ENCODE peak calls at places on chromosomes 3 and 15, in eight cellular contexts. One of them, this sample, is unnamed.
A peak's percentile ranks its signal among the peaks of the same experiment; 100 is the strongest.

GRCh38 chr15:72534522-72534921 is 60.4 kb downstream of the ARIH1 start:
- DNase-seq in ELR: no peak
- DNase-seq in progenitor cell of endocrine pancreas: no peak
- DNase-seq in activated T-helper 9 cell treated with anti-CD3 and anti-CD28 coated beads, Interleukin-2, amount 50 U/mL, for 16 hours: no peak
- DNase-seq in cardiac septum: no peak
- DNase-seq in brain microvascular endothelial cell: no peak
- DNase-seq in central memory CD4-positive, alpha-beta T cell: peak; percentile 53
- DNase-seq in activated CD8-positive, alpha-beta memory T cell treated with anti-CD3 and anti-CD28 coated beads for 1 hour: no peak
- DNase-seq in this sample: no peak

GRCh38 chr3:126083511-126083912 is 412 bp downstream of the SLC41A3 start:
- DNase-seq in ELR: peak; percentile 67
- DNase-seq in progenitor cell of endocrine pancreas: peak; percentile 44
- DNase-seq in activated T-helper 9 cell treated with anti-CD3 and anti-CD28 coated beads, Interleukin-2, amount 50 U/mL, for 16 hours: no peak
- DNase-seq in cardiac septum: no peak
- DNase-seq in brain microvascular endothelial cell: no peak
- DNase-seq in central memory CD4-positive, alpha-beta T cell: peak; percentile 19
- DNase-seq in activated CD8-positive, alpha-beta memory T cell treated with anti-CD3 and anti-CD28 coated beads for 1 hour: no peak
- DNase-seq in this sample: no peak

GRCh38 chr15:29093065-29093435 is 176.6 kb downstream of the NSMCE3 start:
- DNase-seq in ELR: no peak
- DNase-seq in progenitor cell of endocrine pancreas: no peak
- DNase-seq in activated T-helper 9 cell treated with anti-CD3 and anti-CD28 coated beads, Interleukin-2, amount 50 U/mL, for 16 hours: no peak
- DNase-seq in cardiac septum: no peak
- DNase-seq in brain microvascular endothelial cell: no peak
- DNase-seq in central memory CD4-positive, alpha-beta T cell: no peak
- DNase-seq in activated CD8-positive, alpha-beta memory T cell treated with anti-CD3 and anti-CD28 coated beads for 1 hour: no peak
- DNase-seq in this sample: no peak

GRCh38 chr3:161148832-161149475 is 43.8 kb upstream of the B3GALNT1 start:
- DNase-seq in ELR: peak; percentile 16
- DNase-seq in progenitor cell of endocrine pancreas: no peak
- DNase-seq in activated T-helper 9 cell treated with anti-CD3 and anti-CD28 coated beads, Interleukin-2, amount 50 U/mL, for 16 hours: no peak
- DNase-seq in cardiac septum: no peak
- DNase-seq in brain microvascular endothelial cell: no peak
- DNase-seq in central memory CD4-positive, alpha-beta T cell: no peak
- DNase-seq in activated CD8-positive, alpha-beta memory T cell treated with anti-CD3 and anti-CD28 coated beads for 1 hour: no peak
- DNase-seq in this sample: no peak

GRCh38 chr3:169954142-169954756 is 12.4 kb upstream of the SEC62 start:
- DNase-seq in ELR: no peak
- DNase-seq in progenitor cell of endocrine pancreas: no peak
- DNase-seq in activated T-helper 9 cell treated with anti-CD3 and anti-CD28 coated beads, Interleukin-2, amount 50 U/mL, for 16 hours: no peak
- DNase-seq in cardiac septum: no peak
- DNase-seq in brain microvascular endothelial cell: no peak
- DNase-seq in central memory CD4-positive, alpha-beta T cell: no peak
- DNase-seq in activated CD8-positive, alpha-beta memory T cell treated with anti-CD3 and anti-CD28 coated beads for 1 hour: no peak
- DNase-seq in this sample: no peak

GRCh38 chr15:58932791-58933310 is 628 bp downstream of the SLTM start:
- DNase-seq in ELR: peak; percentile 44
- DNase-seq in progenitor cell of endocrine pancreas: no peak
- DNase-seq in activated T-helper 9 cell treated with anti-CD3 and anti-CD28 coated beads, Interleukin-2, amount 50 U/mL, for 16 hours: no peak
- DNase-seq in cardiac septum: no peak
- DNase-seq in brain microvascular endothelial cell: no peak
- DNase-seq in central memory CD4-positive, alpha-beta T cell: no peak
- DNase-seq in activated CD8-positive, alpha-beta memory T cell treated with anti-CD3 and anti-CD28 coated beads for 1 hour: no peak
- DNase-seq in this sample: no peak

GRCh38 chr15:87604857-87605446 is 651.6 kb downstream of the NTRK3 start:
- DNase-seq in ELR: peak; percentile 37
- DNase-seq in progenitor cell of endocrine pancreas: no peak
- DNase-seq in activated T-helper 9 cell treated with anti-CD3 and anti-CD28 coated beads, Interleukin-2, amount 50 U/mL, for 16 hours: no peak
- DNase-seq in cardiac septum: no peak
- DNase-seq in brain microvascular endothelial cell: no peak
- DNase-seq in central memory CD4-positive, alpha-beta T cell: no peak
- DNase-seq in activated CD8-positive, alpha-beta memory T cell treated with anti-CD3 and anti-CD28 coated beads for 1 hour: no peak
- DNase-seq in this sample: no peak

GRCh38 chr15:82597815-82598214 is 49.3 kb downstream of the CPEB1 start:
- DNase-seq in ELR: no peak
- DNase-seq in progenitor cell of endocrine pancreas: no peak
- DNase-seq in activated T-helper 9 cell treated with anti-CD3 and anti-CD28 coated beads, Interleukin-2, amount 50 U/mL, for 16 hours: no peak
- DNase-seq in cardiac septum: no peak
- DNase-seq in brain microvascular endothelial cell: no peak
- DNase-seq in central memory CD4-positive, alpha-beta T cell: no peak
- DNase-seq in activated CD8-positive, alpha-beta memory T cell treated with anti-CD3 and anti-CD28 coated beads for 1 hour: no peak
- DNase-seq in this sample: no peak

GRCh38 chr3:157605356-157605755 is 102.1 kb upstream of the VEPH1 start:
- DNase-seq in ELR: no peak
- DNase-seq in progenitor cell of endocrine pancreas: no peak
- DNase-seq in activated T-helper 9 cell treated with anti-CD3 and anti-CD28 coated beads, Interleukin-2, amount 50 U/mL, for 16 hours: no peak
- DNase-seq in cardiac septum: no peak
- DNase-seq in brain microvascular endothelial cell: no peak
- DNase-seq in central memory CD4-positive, alpha-beta T cell: no peak
- DNase-seq in activated CD8-positive, alpha-beta memory T cell treated with anti-CD3 and anti-CD28 coated beads for 1 hour: no peak
- DNase-seq in this sample: no peak

GRCh38 chr3:124887177-124887995 is at the start of gene ITGB5:
- DNase-seq in ELR: peak; percentile 84
- DNase-seq in progenitor cell of endocrine pancreas: peak; percentile 64
- DNase-seq in activated T-helper 9 cell treated with anti-CD3 and anti-CD28 coated beads, Interleukin-2, amount 50 U/mL, for 16 hours: peak; percentile 10
- DNase-seq in cardiac septum: peak; percentile 87
- DNase-seq in brain microvascular endothelial cell: peak; percentile 70
- DNase-seq in central memory CD4-positive, alpha-beta T cell: no peak
- DNase-seq in activated CD8-positive, alpha-beta memory T cell treated with anti-CD3 and anti-CD28 coated beads for 1 hour: no peak
- DNase-seq in this sample: no peak

GRCh38 chr3:69370945-69371301 is 15.0 kb downstream of the FRMD4B start:
- DNase-seq in ELR: no peak
- DNase-seq in progenitor cell of endocrine pancreas: no peak
- DNase-seq in activated T-helper 9 cell treated with anti-CD3 and anti-CD28 coated beads, Interleukin-2, amount 50 U/mL, for 16 hours: no peak
- DNase-seq in cardiac septum: no peak
- DNase-seq in brain microvascular endothelial cell: no peak
- DNase-seq in central memory CD4-positive, alpha-beta T cell: no peak
- DNase-seq in activated CD8-positive, alpha-beta memory T cell treated with anti-CD3 and anti-CD28 coated beads for 1 hour: no peak
- DNase-seq in this sample: no peak

GRCh38 chr3:127168271-127168670 is 24.7 kb upstream of the PRR23E start:
- DNase-seq in ELR: no peak
- DNase-seq in progenitor cell of endocrine pancreas: no peak
- DNase-seq in activated T-helper 9 cell treated with anti-CD3 and anti-CD28 coated beads, Interleukin-2, amount 50 U/mL, for 16 hours: no peak
- DNase-seq in cardiac septum: no peak
- DNase-seq in brain microvascular endothelial cell: no peak
- DNase-seq in central memory CD4-positive, alpha-beta T cell: no peak
- DNase-seq in activated CD8-positive, alpha-beta memory T cell treated with anti-CD3 and anti-CD28 coated beads for 1 hour: no peak
- DNase-seq in this sample: no peak

GRCh38 chr3:66797916-66798560 is 200.1 kb upstream of the KBTBD8 start:
- DNase-seq in ELR: no peak
- DNase-seq in progenitor cell of endocrine pancreas: no peak
- DNase-seq in activated T-helper 9 cell treated with anti-CD3 and anti-CD28 coated beads, Interleukin-2, amount 50 U/mL, for 16 hours: no peak
- DNase-seq in cardiac septum: no peak
- DNase-seq in brain microvascular endothelial cell: peak; percentile 71
- DNase-seq in central memory CD4-positive, alpha-beta T cell: no peak
- DNase-seq in activated CD8-positive, alpha-beta memory T cell treated with anti-CD3 and anti-CD28 coated beads for 1 hour: no peak
- DNase-seq in this sample: no peak

GRCh38 chr3:15858547-15859506 is 61.0 kb upstream of the ANKRD28 start:
- DNase-seq in ELR: peak; percentile 21
- DNase-seq in progenitor cell of endocrine pancreas: peak; percentile 62
- DNase-seq in activated T-helper 9 cell treated with anti-CD3 and anti-CD28 coated beads, Interleukin-2, amount 50 U/mL, for 16 hours: peak; percentile 36
- DNase-seq in cardiac septum: no peak
- DNase-seq in brain microvascular endothelial cell: no peak
- DNase-seq in central memory CD4-positive, alpha-beta T cell: peak; percentile 70
- DNase-seq in activated CD8-positive, alpha-beta memory T cell treated with anti-CD3 and anti-CD28 coated beads for 1 hour: peak; percentile 1
- DNase-seq in this sample: peak; percentile 21

GRCh38 chr3:141275973-141276372 is 44.3 kb downstream of the PXYLP1 start:
- DNase-seq in ELR: peak; percentile 95
- DNase-seq in progenitor cell of endocrine pancreas: no peak
- DNase-seq in activated T-helper 9 cell treated with anti-CD3 and anti-CD28 coated beads, Interleukin-2, amount 50 U/mL, for 16 hours: no peak
- DNase-seq in cardiac septum: no peak
- DNase-seq in brain microvascular endothelial cell: peak; percentile 58
- DNase-seq in central memory CD4-positive, alpha-beta T cell: no peak
- DNase-seq in activated CD8-positive, alpha-beta memory T cell treated with anti-CD3 and anti-CD28 coated beads for 1 hour: no peak
- DNase-seq in this sample: no peak

GRCh38 chr3:101780661-101781060 is 1.6 kb downstream of the NXPE3 start:
- DNase-seq in ELR: peak; percentile 89
- DNase-seq in progenitor cell of endocrine pancreas: no peak
- DNase-seq in activated T-helper 9 cell treated with anti-CD3 and anti-CD28 coated beads, Interleukin-2, amount 50 U/mL, for 16 hours: no peak
- DNase-seq in cardiac septum: no peak
- DNase-seq in brain microvascular endothelial cell: peak; percentile 74
- DNase-seq in central memory CD4-positive, alpha-beta T cell: no peak
- DNase-seq in activated CD8-positive, alpha-beta memory T cell treated with anti-CD3 and anti-CD28 coated beads for 1 hour: no peak
- DNase-seq in this sample: no peak

GRCh38 chr3:128193153-128193552 is 39.9 kb downstream of the EEFSEC start:
- DNase-seq in ELR: no peak
- DNase-seq in progenitor cell of endocrine pancreas: no peak
- DNase-seq in activated T-helper 9 cell treated with anti-CD3 and anti-CD28 coated beads, Interleukin-2, amount 50 U/mL, for 16 hours: no peak
- DNase-seq in cardiac septum: no peak
- DNase-seq in brain microvascular endothelial cell: no peak
- DNase-seq in central memory CD4-positive, alpha-beta T cell: no peak
- DNase-seq in activated CD8-positive, alpha-beta memory T cell treated with anti-CD3 and anti-CD28 coated beads for 1 hour: no peak
- DNase-seq in this sample: no peak

GRCh38 chr3:16470590-16470989 is 42.9 kb downstream of the RFTN1 start:
- DNase-seq in ELR: no peak
- DNase-seq in progenitor cell of endocrine pancreas: no peak
- DNase-seq in activated T-helper 9 cell treated with anti-CD3 and anti-CD28 coated beads, Interleukin-2, amount 50 U/mL, for 16 hours: no peak
- DNase-seq in cardiac septum: no peak
- DNase-seq in brain microvascular endothelial cell: no peak
- DNase-seq in central memory CD4-positive, alpha-beta T cell: no peak
- DNase-seq in activated CD8-positive, alpha-beta memory T cell treated with anti-CD3 and anti-CD28 coated beads for 1 hour: no peak
- DNase-seq in this sample: no peak

GRCh38 chr3:6791161-6791560 is 69.8 kb upstream of the GRM7 start:
- DNase-seq in ELR: no peak
- DNase-seq in progenitor cell of endocrine pancreas: no peak
- DNase-seq in activated T-helper 9 cell treated with anti-CD3 and anti-CD28 coated beads, Interleukin-2, amount 50 U/mL, for 16 hours: no peak
- DNase-seq in cardiac septum: no peak
- DNase-seq in brain microvascular endothelial cell: no peak
- DNase-seq in central memory CD4-positive, alpha-beta T cell: no peak
- DNase-seq in activated CD8-positive, alpha-beta memory T cell treated with anti-CD3 and anti-CD28 coated beads for 1 hour: no peak
- DNase-seq in this sample: no peak